ENCODE peak calls at places on chromosomes 5 and 9, in ten cellular contexts. Q is NCI-H345; P is body of pancreas; D is iPS DF 6.9; M is stimulated activated CD8-positive, alpha-beta memory T cell treated with anti-CD3 and anti-CD28 coated beads, Interleukin-4, amount 100 ng/mL, for 48 hours; E is iris pigment epithelial cell; N is amniotic stem cell; F is HuH-7.5; U is T1000; L is SIG-M5. O is an unnamed sample.

GRCh38 chr5:136212252-136212721 is 19.3 kb upstream of the SMIM32 start:
- DNase-seq in Q (peak; percentile 64), P (peak; percentile 67), D (no peak), M (peak; percentile 71), E (peak; percentile 38), N (no peak), F (peak; percentile 46), U (no peak), L (no peak), O (no peak)

GRCh38 chr9:69104830-69105527 is 69.1 kb upstream of the TJP2 start:
- DNase-seq in Q (peak; percentile 86), P (peak; percentile 83), D (no peak), M (no peak), E (no peak), N (no peak), F (peak; percentile 63), U (no peak), L (no peak), O (no peak)

GRCh38 chr9:73050887-73051550 is 98.2 kb upstream of the ALDH1A1 start:
- DNase-seq in Q (no peak), P (no peak), D (no peak), M (no peak), E (no peak), N (no peak), F (peak; percentile 13), U (no peak), L (no peak), O (no peak)

GRCh38 chr5:131693894-131694293 is 58.9 kb upstream of the RAPGEF6 start:
- DNase-seq in Q (no peak), P (no peak), D (no peak), M (no peak), E (no peak), N (no peak), F (no peak), U (no peak), L (no peak), O (no peak)

GRCh38 chr5:33300209-33300742 is 140.5 kb upstream of the TARS1 start:
- DNase-seq in Q (no peak), P (no peak), D (no peak), M (no peak), E (no peak), N (no peak), F (no peak), U (no peak), L (no peak), O (no peak)

GRCh38 chr5:141326088-141326854 is 4.0 kb upstream of the PCDHGA1 start:
- DNase-seq in Q (peak; percentile 71), P (peak; percentile 28), D (peak; percentile 41), M (peak; percentile 74), E (peak; percentile 83), N (peak; percentile 23), F (peak; percentile 64), U (peak; percentile 50), L (no peak), O (peak; percentile 90)

GRCh38 chr5:81214848-81215247 is 18.3 kb upstream of the CKMT2 start:
- DNase-seq in Q (no peak), P (no peak), D (no peak), M (no peak), E (no peak), N (no peak), F (no peak), U (no peak), L (no peak), O (no peak)

GRCh38 chr5:36181709-36182262 is 29.9 kb downstream of the SKP2 start:
- DNase-seq in Q (no peak), P (no peak), D (no peak), M (no peak), E (no peak), N (no peak), F (no peak), U (no peak), L (no peak), O (no peak)

GRCh38 chr9:125538092-125538473 is 168.9 kb downstream of the MAPKAP1 start:
- DNase-seq in Q (peak; percentile 84), P (peak; percentile 64), D (no peak), M (no peak), E (peak; percentile 95), N (peak; percentile 64), F (peak; percentile 44), U (peak; percentile 18), L (no peak), O (peak; percentile 85)

GRCh38 chr9:4640027-4640426 is 22.1 kb upstream of the PLPP6 start:
- DNase-seq in Q (peak; percentile 41), P (no peak), D (no peak), M (peak; percentile 57), E (peak; percentile 20), N (no peak), F (no peak), U (no peak), L (no peak), O (peak; percentile 46)

GRCh38 chr9:88953401-88954029 is 37.8 kb upstream of the S1PR3 start:
- DNase-seq in Q (no peak), P (no peak), D (no peak), M (no peak), E (peak; percentile 69), N (peak; percentile 11), F (no peak), U (no peak), L (no peak), O (peak; percentile 78)

GRCh38 chr9:111957856-111958631 is 61.4 kb downstream of the UGCG start:
- DNase-seq in Q (peak; percentile 11), P (no peak), D (no peak), M (peak; percentile 31), E (peak; percentile 99), N (peak; percentile 88), F (no peak), U (peak; percentile 35), L (peak; percentile 43), O (peak; percentile 95)

GRCh38 chr5:179332741-179333290 is 12.4 kb downstream of the ADAMTS2 start:
- DNase-seq in Q (no peak), P (no peak), D (no peak), M (no peak), E (no peak), N (no peak), F (no peak), U (no peak), L (no peak), O (no peak)